ENCODE peak calls at places on chromosomes 2 and 18, in seven cellular contexts. One of them, this sample, is unnamed.

GRCh38 chr2:61340242-61340641 is 130.6 kb downstream of the USP34 start:
- DNase-seq in neuronal stem cell: no peak
- DNase-seq in H1: no peak
- DNase-seq in IMR-90: peak; percentile 91
- DNase-seq in mesenchymal stem cell: peak; percentile 82
- DNase-seq in H9: no peak
- DNase-seq in trophoblast cell: no peak
- DNase-seq in this sample: no peak

GRCh38 chr2:64104944-64105343 is 39.3 kb downstream of the PELI1 start:
- DNase-seq in H9: no peak
- DNase-seq in mesenchymal stem cell: peak; percentile 24
- DNase-seq in IMR-90: no peak
- DNase-seq in H1: no peak
- DNase-seq in trophoblast cell: no peak
- DNase-seq in neuronal stem cell: no peak
- DNase-seq in this sample: no peak

GRCh38 chr2:100194951-100195350 is 52.6 kb upstream of the AFF3 start:
- DNase-seq in H9: no peak
- DNase-seq in mesenchymal stem cell: peak; percentile 38
- DNase-seq in IMR-90: no peak
- DNase-seq in neuronal stem cell: no peak
- DNase-seq in trophoblast cell: no peak
- DNase-seq in H1: no peak
- DNase-seq in this sample: no peak

GRCh38 chr2:77005522-77005921 is 516.7 kb downstream of the LRRTM4 start:
- DNase-seq in H9: no peak
- DNase-seq in neuronal stem cell: no peak
- DNase-seq in mesenchymal stem cell: no peak
- DNase-seq in IMR-90: no peak
- DNase-seq in trophoblast cell: no peak
- DNase-seq in H1: no peak
- DNase-seq in this sample: no peak

GRCh38 chr2:235005023-235005422 is 53.2 kb downstream of the SH3BP4 start:
- DNase-seq in trophoblast cell: no peak
- DNase-seq in H9: no peak
- DNase-seq in neuronal stem cell: no peak
- DNase-seq in H1: no peak
- DNase-seq in mesenchymal stem cell: no peak
- DNase-seq in IMR-90: no peak
- DNase-seq in this sample: no peak

GRCh38 chr2:20378891-20379519 is 28.4 kb upstream of the PUM2 start:
- DNase-seq in IMR-90: peak; percentile 86
- DNase-seq in trophoblast cell: peak; percentile 50
- DNase-seq in H1: peak; percentile 34
- DNase-seq in neuronal stem cell: peak; percentile 45
- DNase-seq in H9: peak; percentile 85
- DNase-seq in mesenchymal stem cell: peak; percentile 89
- DNase-seq in this sample: peak; percentile 81

GRCh38 chr2:169715379-169716228 is 18.0 kb upstream of the KLHL23 start:
- DNase-seq in neuronal stem cell: no peak
- DNase-seq in mesenchymal stem cell: no peak
- DNase-seq in H1: no peak
- DNase-seq in H9: no peak
- DNase-seq in trophoblast cell: no peak
- DNase-seq in IMR-90: peak; percentile 41
- DNase-seq in this sample: no peak

GRCh38 chr18:23837591-23837990 is 148.3 kb downstream of the LAMA3 start:
- DNase-seq in neuronal stem cell: no peak
- DNase-seq in H9: no peak
- DNase-seq in trophoblast cell: peak; percentile 29
- DNase-seq in IMR-90: peak; percentile 86
- DNase-seq in H1: no peak
- DNase-seq in mesenchymal stem cell: peak; percentile 78
- DNase-seq in this sample: peak; percentile 74

GRCh38 chr18:79581406-79581805 is 98.2 kb upstream of the CTDP1 start:
- DNase-seq in H1: no peak
- DNase-seq in trophoblast cell: no peak
- DNase-seq in mesenchymal stem cell: no peak
- DNase-seq in IMR-90: no peak
- DNase-seq in neuronal stem cell: no peak
- DNase-seq in H9: peak; percentile 13
- DNase-seq in this sample: no peak

GRCh38 chr2:133568172-133568571 is at the start of gene NCKAP5:
- DNase-seq in H9: no peak
- DNase-seq in trophoblast cell: no peak
- DNase-seq in neuronal stem cell: peak; percentile 38
- DNase-seq in IMR-90: peak; percentile 82
- DNase-seq in H1: no peak
- DNase-seq in mesenchymal stem cell: peak; percentile 73
- DNase-seq in this sample: no peak

GRCh38 chr2:172101008-172101706 is 1.5 kb downstream of the DLX2 start:
- DNase-seq in mesenchymal stem cell: no peak
- DNase-seq in neuronal stem cell: peak; percentile 21
- DNase-seq in trophoblast cell: no peak
- DNase-seq in H9: no peak
- DNase-seq in H1: no peak
- DNase-seq in IMR-90: no peak
- DNase-seq in this sample: peak; percentile 58
- H3K9ac ChIP-seq in mesenchymal stem cell: no peak overlapping the region
- H3K9ac ChIP-seq in neuronal stem cell: no peak overlapping the region
- H3K9ac ChIP-seq in trophoblast cell: peak overlapping the region; percentile 99
- H3K9ac ChIP-seq in H9: no peak overlapping the region
- H3K9ac ChIP-seq in H1: no peak overlapping the region
- H3K9ac ChIP-seq in IMR-90: no peak overlapping the region
- H3K9ac ChIP-seq in this sample: no peak overlapping the region

GRCh38 chr2:238726670-238727584 is 121.0 kb upstream of the TWIST2 start:
- DNase-seq in neuronal stem cell: no peak
- DNase-seq in H9: no peak
- DNase-seq in IMR-90: no peak
- DNase-seq in mesenchymal stem cell: no peak
- DNase-seq in H1: no peak
- DNase-seq in trophoblast cell: peak; percentile 35
- DNase-seq in this sample: no peak

GRCh38 chr2:238730001-238730669 is 117.8 kb upstream of the TWIST2 start:
- DNase-seq in neuronal stem cell: no peak
- DNase-seq in H1: no peak
- DNase-seq in trophoblast cell: no peak
- DNase-seq in H9: no peak
- DNase-seq in IMR-90: no peak
- DNase-seq in mesenchymal stem cell: no peak
- DNase-seq in this sample: no peak

GRCh38 chr2:238729261-238729935 is 118.5 kb upstream of the TWIST2 start:
- DNase-seq in neuronal stem cell: no peak
- DNase-seq in trophoblast cell: no peak
- DNase-seq in H1: no peak
- DNase-seq in IMR-90: no peak
- DNase-seq in mesenchymal stem cell: no peak
- DNase-seq in H9: no peak
- DNase-seq in this sample: no peak

GRCh38 chr2:238727585-238728321 is 120.1 kb upstream of the TWIST2 start:
- DNase-seq in mesenchymal stem cell: peak; percentile 7
- DNase-seq in H1: no peak
- DNase-seq in neuronal stem cell: no peak
- DNase-seq in H9: no peak
- DNase-seq in trophoblast cell: peak; percentile 48
- DNase-seq in IMR-90: peak; percentile 57
- DNase-seq in this sample: no peak

GRCh38 chr2:238728322-238729260 is 119.3 kb upstream of the TWIST2 start:
- DNase-seq in trophoblast cell: peak; percentile 84
- DNase-seq in H9: no peak
- DNase-seq in mesenchymal stem cell: peak; percentile 26
- DNase-seq in H1: peak; percentile 19
- DNase-seq in neuronal stem cell: no peak
- DNase-seq in IMR-90: peak; percentile 76
- DNase-seq in this sample: peak; percentile 89
- H3K18ac ChIP-seq in trophoblast cell: no peak overlapping the region
- H3K18ac ChIP-seq in H9: peak overlapping the region; percentile 11
- H3K18ac ChIP-seq in mesenchymal stem cell: no peak overlapping the region
- H3K18ac ChIP-seq in H1: no peak overlapping the region
- H3K18ac ChIP-seq in neuronal stem cell: no peak overlapping the region
- H3K18ac ChIP-seq in IMR-90: peak overlapping the region; percentile 64
- H3K18ac ChIP-seq in this sample: no peak overlapping the region

DNA sequence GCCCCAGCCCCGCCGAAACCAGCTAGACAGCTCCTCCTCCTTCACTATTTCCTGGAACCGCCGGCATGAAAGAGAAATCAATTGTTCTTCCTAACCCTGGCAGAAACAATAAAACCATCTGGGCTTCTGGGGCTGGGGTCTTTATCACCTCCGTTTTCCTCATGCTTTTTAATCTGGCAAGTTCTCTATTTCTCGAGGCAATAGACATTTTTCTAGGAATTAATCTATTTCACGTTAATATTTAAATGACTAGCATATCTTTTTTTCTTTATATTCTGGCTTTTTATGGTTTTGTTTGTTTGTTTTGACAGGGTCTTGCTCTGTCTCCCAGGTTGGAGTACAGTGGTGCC is 1.4 kb upstream of the KIF1A start:
- DNase-seq in H9: no peak
- DNase-seq in mesenchymal stem cell: no peak
- DNase-seq in H1: no peak
- DNase-seq in IMR-90: no peak
- DNase-seq in trophoblast cell: no peak
- DNase-seq in neuronal stem cell: no peak
- DNase-seq in this sample: no peak
- H3K9ac ChIP-seq in H9: no peak overlapping the region
- H3K9ac ChIP-seq in mesenchymal stem cell: no peak overlapping the region
- H3K9ac ChIP-seq in H1: no peak overlapping the region
- H3K9ac ChIP-seq in IMR-90: no peak overlapping the region
- H3K9ac ChIP-seq in trophoblast cell: no peak overlapping the region
- H3K9ac ChIP-seq in neuronal stem cell: no peak overlapping the region
- H3K9ac ChIP-seq in this sample: no peak overlapping the region

GRCh38 chr2:205714789-205715411 is 32.6 kb downstream of the NRP2 start:
- DNase-seq in IMR-90: peak; percentile 38
- DNase-seq in neuronal stem cell: no peak
- DNase-seq in mesenchymal stem cell: peak; percentile 81
- DNase-seq in trophoblast cell: no peak
- DNase-seq in H9: no peak
- DNase-seq in H1: no peak
- DNase-seq in this sample: no peak

GRCh38 chr2:205712508-205712907 is 30.2 kb downstream of the NRP2 start:
- DNase-seq in mesenchymal stem cell: peak; percentile 79
- DNase-seq in IMR-90: peak; percentile 92
- DNase-seq in H9: no peak
- DNase-seq in trophoblast cell: peak; percentile 16
- DNase-seq in neuronal stem cell: no peak
- DNase-seq in H1: no peak
- DNase-seq in this sample: no peak

GRCh38 chr2:205714058-205714776 is 31.9 kb downstream of the NRP2 start:
- DNase-seq in neuronal stem cell: no peak
- DNase-seq in H9: no peak
- DNase-seq in IMR-90: peak; percentile 87
- DNase-seq in mesenchymal stem cell: peak; percentile 91
- DNase-seq in H1: no peak
- DNase-seq in trophoblast cell: peak; percentile 31
- DNase-seq in this sample: no peak

GRCh38 chr2:205716126-205716525 is 33.8 kb downstream of the NRP2 start:
- DNase-seq in H1: no peak
- DNase-seq in IMR-90: no peak
- DNase-seq in neuronal stem cell: no peak
- DNase-seq in trophoblast cell: peak; percentile 54
- DNase-seq in H9: peak; percentile 84
- DNase-seq in mesenchymal stem cell: no peak
- DNase-seq in this sample: no peak

DNA sequence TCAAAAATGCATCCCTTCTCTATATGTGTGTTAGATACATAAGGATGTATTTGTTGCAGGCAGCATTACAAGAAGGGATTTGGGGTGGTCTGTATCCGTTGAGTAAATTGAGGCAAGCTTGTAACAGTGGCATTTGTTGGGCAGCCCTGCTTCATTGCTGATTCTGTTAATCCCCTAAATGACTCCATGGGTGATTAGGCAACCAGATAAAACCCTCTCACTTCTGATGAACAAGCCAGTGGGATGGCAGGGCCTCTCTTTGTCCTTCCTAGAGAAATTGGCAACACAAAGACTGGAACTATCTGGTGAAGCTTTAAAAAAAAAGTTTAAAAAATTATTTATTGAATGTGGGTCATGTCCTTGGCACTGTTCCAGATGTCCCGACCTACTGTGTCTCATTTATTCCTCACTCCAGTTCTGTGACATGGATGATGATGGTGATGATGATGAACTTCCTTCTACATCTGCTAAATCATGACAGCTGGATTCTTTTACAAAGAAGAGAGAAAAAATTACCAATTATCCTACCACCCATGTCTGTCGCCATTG is 30.8 kb downstream of the NRP2 start:
- DNase-seq in neuronal stem cell: no peak
- DNase-seq in H9: no peak
- DNase-seq in mesenchymal stem cell: peak; percentile 52
- DNase-seq in trophoblast cell: no peak
- DNase-seq in H1: no peak
- DNase-seq in IMR-90: peak; percentile 58
- DNase-seq in this sample: peak; percentile 60
- H3K18ac ChIP-seq in neuronal stem cell: no peak overlapping the region
- H3K18ac ChIP-seq in H9: no peak overlapping the region
- H3K18ac ChIP-seq in mesenchymal stem cell: peak overlapping the region; percentile 68
- H3K18ac ChIP-seq in trophoblast cell: no peak overlapping the region
- H3K18ac ChIP-seq in H1: no peak overlapping the region
- H3K18ac ChIP-seq in IMR-90: peak overlapping the region; percentile 60
- H3K18ac ChIP-seq in this sample: no peak overlapping the region

GRCh38 chr2:231250146-231250545 is 51.7 kb downstream of the ARMC9 start:
- DNase-seq in H9: no peak
- DNase-seq in mesenchymal stem cell: no peak
- DNase-seq in H1: no peak
- DNase-seq in trophoblast cell: no peak
- DNase-seq in neuronal stem cell: no peak
- DNase-seq in IMR-90: no peak
- DNase-seq in this sample: no peak

GRCh38 chr2:231246171-231246842 is 47.9 kb downstream of the ARMC9 start:
- DNase-seq in neuronal stem cell: no peak
- DNase-seq in mesenchymal stem cell: no peak
- DNase-seq in H1: no peak
- DNase-seq in trophoblast cell: no peak
- DNase-seq in H9: no peak
- DNase-seq in IMR-90: no peak
- DNase-seq in this sample: peak; percentile 28

GRCh38 chr2:231256494-231256893 is 58.1 kb downstream of the ARMC9 start:
- DNase-seq in trophoblast cell: no peak
- DNase-seq in IMR-90: no peak
- DNase-seq in H9: no peak
- DNase-seq in H1: no peak
- DNase-seq in neuronal stem cell: no peak
- DNase-seq in mesenchymal stem cell: no peak
- DNase-seq in this sample: no peak

GRCh38 chr2:231245253-231246094 is 47.0 kb downstream of the ARMC9 start:
- DNase-seq in H1: no peak
- DNase-seq in neuronal stem cell: no peak
- DNase-seq in IMR-90: no peak
- DNase-seq in trophoblast cell: peak; percentile 15
- DNase-seq in H9: no peak
- DNase-seq in mesenchymal stem cell: no peak
- DNase-seq in this sample: peak; percentile 13

GRCh38 chr2:231250698-231251097 is 52.3 kb downstream of the ARMC9 start:
- DNase-seq in IMR-90: no peak
- DNase-seq in H1: no peak
- DNase-seq in mesenchymal stem cell: no peak
- DNase-seq in neuronal stem cell: no peak
- DNase-seq in H9: no peak
- DNase-seq in trophoblast cell: no peak
- DNase-seq in this sample: no peak
- H3K9ac ChIP-seq in IMR-90: no peak overlapping the region
- H3K9ac ChIP-seq in H1: no peak overlapping the region
- H3K9ac ChIP-seq in mesenchymal stem cell: no peak overlapping the region
- H3K9ac ChIP-seq in neuronal stem cell: no peak overlapping the region
- H3K9ac ChIP-seq in H9: no peak overlapping the region
- H3K9ac ChIP-seq in trophoblast cell: no peak overlapping the region
- H3K9ac ChIP-seq in this sample: no peak overlapping the region

This sample was measured in mesendoderm.